ENCODE peak calls at places on chromosomes 4 and X, in four cellular contexts. I is heart right ventricle, C is MCF 10A, Q is RWPE1. R is an unnamed sample.

GRCh38 chr4:105551968-105552746 is at the start of gene ARHGEF38:
- DNase-seq in I (no peak), C (peak; percentile 18), Q (peak; percentile 27), R (no peak)

GRCh38 chrX:71536285-71536684 is 3.4 kb downstream of the OGT start:
- DNase-seq in I (no peak), C (no peak), Q (no peak), R (no peak)

GRCh38 chr4:38562751-38563198 is 101.2 kb upstream of the KLF3 start:
- DNase-seq in I (peak; percentile 37), C (peak; percentile 67), Q (peak; percentile 18), R (no peak)

GRCh38 chr4:127403523-127404084 is 229.2 kb upstream of the INTU start:
- DNase-seq in I (no peak), C (no peak), Q (no peak), R (no peak)

GRCh38 chrX:80223922-80224579 is 196.2 kb upstream of the TENT5D start:
- DNase-seq in I (no peak), C (peak; percentile 12), Q (no peak), R (no peak)

GRCh38 chr4:120043828-120044227 is 22.8 kb downstream of the MAD2L1 start:
- DNase-seq in I (no peak), C (peak; percentile 18), Q (no peak), R (no peak)

GRCh38 chr4:175996231-175996630 is 69.4 kb upstream of the WDR17 start:
- DNase-seq in I (no peak), C (no peak), Q (no peak), R (no peak)

GRCh38 chrX:129875669-129876068 is 30.3 kb upstream of the UTP14A start:
- DNase-seq in I (no peak), C (peak; percentile 11), Q (peak; percentile 4), R (peak; percentile 57)

GRCh38 chr4:76504613-76505465 is 69.8 kb downstream of the SHROOM3 start:
- DNase-seq in I (no peak), C (peak; percentile 75), Q (peak; percentile 49), R (peak; percentile 64)

GRCh38 chr4:54228563-54229501 is at the start of gene PDGFRA:
- DNase-seq in I (peak; percentile 58), C (no peak), Q (no peak), R (no peak)